ENCODE peak calls at places on chromosome 17, in seven cellular contexts. One of them, this sample, is unnamed.

GRCh38 chr17:39243155-39243554 is 17.4 kb upstream of the STAC2 start:
- DNase-seq in CD8-positive, alpha-beta T cell: no peak
- DNase-seq in osteocyte: no peak
- DNase-seq in colonic mucosa: no peak
- DNase-seq in cardiac fibroblast: no peak
- DNase-seq in spleen: peak
- DNase-seq in heart left ventricle: no peak
- DNase-seq in this sample: no peak

GRCh38 chr17:8392274-8392673 is 5.4 kb downstream of the RNF222 start:
- DNase-seq in CD8-positive, alpha-beta T cell: no peak
- DNase-seq in osteocyte: no peak
- DNase-seq in colonic mucosa: no peak
- DNase-seq in cardiac fibroblast: no peak
- DNase-seq in spleen: no peak
- DNase-seq in heart left ventricle: no peak
- DNase-seq in this sample: no peak

GRCh38 chr17:927611-928461 is 51.7 kb downstream of the NXN start:
- DNase-seq in CD8-positive, alpha-beta T cell: no peak
- DNase-seq in osteocyte: no peak
- DNase-seq in colonic mucosa: no peak
- DNase-seq in cardiac fibroblast: peak
- DNase-seq in spleen: no peak
- DNase-seq in heart left ventricle: no peak
- DNase-seq in this sample: no peak

GRCh38 chr17:44279586-44280344 is 11.8 kb upstream of the SLC4A1 start:
- DNase-seq in CD8-positive, alpha-beta T cell: peak
- DNase-seq in osteocyte: no peak
- DNase-seq in colonic mucosa: peak
- DNase-seq in cardiac fibroblast: peak
- DNase-seq in spleen: peak
- DNase-seq in heart left ventricle: peak
- DNase-seq in this sample: peak

GRCh38 chr17:57508706-57509105 is 236.4 kb downstream of the CCDC182 start:
- DNase-seq in CD8-positive, alpha-beta T cell: no peak
- DNase-seq in osteocyte: no peak
- DNase-seq in colonic mucosa: no peak
- DNase-seq in cardiac fibroblast: no peak
- DNase-seq in spleen: no peak
- DNase-seq in heart left ventricle: no peak
- DNase-seq in this sample: no peak

GRCh38 chr17:55110521-55110920 is 142.0 kb downstream of the STXBP4 start:
- DNase-seq in CD8-positive, alpha-beta T cell: no peak
- DNase-seq in osteocyte: no peak
- DNase-seq in colonic mucosa: no peak
- DNase-seq in cardiac fibroblast: no peak
- DNase-seq in spleen: no peak
- DNase-seq in heart left ventricle: no peak
- DNase-seq in this sample: no peak

GRCh38 chr17:55134486-55135157 is 130.1 kb upstream of the HLF start:
- DNase-seq in CD8-positive, alpha-beta T cell: no peak
- DNase-seq in osteocyte: no peak
- DNase-seq in colonic mucosa: no peak
- DNase-seq in cardiac fibroblast: no peak
- DNase-seq in spleen: no peak
- DNase-seq in heart left ventricle: no peak
- DNase-seq in this sample: no peak

GRCh38 chr17:45313927-45314760 is 2.7 kb downstream of the MAP3K14 start:
- DNase-seq in CD8-positive, alpha-beta T cell: no peak
- DNase-seq in osteocyte: no peak
- DNase-seq in colonic mucosa: no peak
- DNase-seq in cardiac fibroblast: no peak
- DNase-seq in spleen: no peak
- DNase-seq in heart left ventricle: no peak
- DNase-seq in this sample: no peak

GRCh38 chr17:57612202-57613071 is 132.7 kb downstream of the CCDC182 start:
- DNase-seq in CD8-positive, alpha-beta T cell: no peak
- DNase-seq in osteocyte: no peak
- DNase-seq in colonic mucosa: no peak
- DNase-seq in cardiac fibroblast: no peak
- DNase-seq in spleen: no peak
- DNase-seq in heart left ventricle: no peak
- DNase-seq in this sample: no peak

GRCh38 chr17:21213491-21214014 is 408 bp downstream of the TMEM11 start:
- DNase-seq in CD8-positive, alpha-beta T cell: no peak
- DNase-seq in osteocyte: no peak
- DNase-seq in colonic mucosa: no peak
- DNase-seq in cardiac fibroblast: peak
- DNase-seq in spleen: peak
- DNase-seq in heart left ventricle: peak
- DNase-seq in this sample: peak

GRCh38 chr17:83186751-83187421 is 107.5 kb downstream of the METRNL start:
- DNase-seq in CD8-positive, alpha-beta T cell: peak
- DNase-seq in osteocyte: peak
- DNase-seq in colonic mucosa: no peak
- DNase-seq in cardiac fibroblast: no peak
- DNase-seq in spleen: no peak
- DNase-seq in heart left ventricle: no peak
- DNase-seq in this sample: no peak

GRCh38 chr17:79741751-79742588 is 11.2 kb downstream of the ENPP7 start:
- DNase-seq in CD8-positive, alpha-beta T cell: peak
- DNase-seq in osteocyte: peak
- DNase-seq in colonic mucosa: peak
- DNase-seq in cardiac fibroblast: peak
- DNase-seq in spleen: peak
- DNase-seq in heart left ventricle: peak
- DNase-seq in this sample: no peak

GRCh38 chr17:58756246-58757161 is 850 bp downstream of the PPM1E start:
- DNase-seq in CD8-positive, alpha-beta T cell: no peak
- DNase-seq in osteocyte: no peak
- DNase-seq in colonic mucosa: no peak
- DNase-seq in cardiac fibroblast: no peak
- DNase-seq in spleen: no peak
- DNase-seq in heart left ventricle: no peak
- DNase-seq in this sample: no peak

GRCh38 chr17:69539781-69540319 is 125.4 kb downstream of the MAP2K6 start:
- DNase-seq in CD8-positive, alpha-beta T cell: no peak
- DNase-seq in osteocyte: no peak
- DNase-seq in colonic mucosa: peak
- DNase-seq in cardiac fibroblast: peak
- DNase-seq in spleen: no peak
- DNase-seq in heart left ventricle: no peak
- DNase-seq in this sample: no peak

GRCh38 chr17:41957058-41957868 is 9.3 kb upstream of the CNP start:
- DNase-seq in CD8-positive, alpha-beta T cell: no peak
- DNase-seq in osteocyte: no peak
- DNase-seq in colonic mucosa: no peak
- DNase-seq in cardiac fibroblast: peak
- DNase-seq in spleen: no peak
- DNase-seq in heart left ventricle: no peak
- DNase-seq in this sample: no peak

GRCh38 chr17:21204923-21205322 is 9.0 kb downstream of the TMEM11 start:
- DNase-seq in CD8-positive, alpha-beta T cell: no peak
- DNase-seq in osteocyte: no peak
- DNase-seq in colonic mucosa: no peak
- DNase-seq in cardiac fibroblast: no peak
- DNase-seq in spleen: no peak
- DNase-seq in heart left ventricle: no peak
- DNase-seq in this sample: peak

GRCh38 chr17:9522074-9522473 is 53.5 kb downstream of the STX8 start:
- DNase-seq in CD8-positive, alpha-beta T cell: no peak
- DNase-seq in osteocyte: no peak
- DNase-seq in colonic mucosa: no peak
- DNase-seq in cardiac fibroblast: peak
- DNase-seq in spleen: no peak
- DNase-seq in heart left ventricle: no peak
- DNase-seq in this sample: no peak

GRCh38 chr17:40443988-40444899 is 994 bp downstream of the IGFBP4 start:
- DNase-seq in CD8-positive, alpha-beta T cell: no peak
- DNase-seq in osteocyte: no peak
- DNase-seq in colonic mucosa: peak
- DNase-seq in cardiac fibroblast: peak
- DNase-seq in spleen: no peak
- DNase-seq in heart left ventricle: no peak
- DNase-seq in this sample: no peak

GRCh38 chr17:32461853-32462617 is 17.7 kb downstream of the PSMD11 start:
- DNase-seq in CD8-positive, alpha-beta T cell: peak
- DNase-seq in osteocyte: no peak
- DNase-seq in colonic mucosa: peak
- DNase-seq in cardiac fibroblast: peak
- DNase-seq in spleen: no peak
- DNase-seq in heart left ventricle: peak
- DNase-seq in this sample: no peak

GRCh38 chr17:81322271-81323082 is 27.4 kb upstream of the SLC38A10 start:
- DNase-seq in CD8-positive, alpha-beta T cell: peak
- DNase-seq in osteocyte: no peak
- DNase-seq in colonic mucosa: no peak
- DNase-seq in cardiac fibroblast: no peak
- DNase-seq in spleen: no peak
- DNase-seq in heart left ventricle: no peak
- DNase-seq in this sample: no peak
- TF ChIP-seq CTCF in CD8-positive, alpha-beta T cell: no peak
- TF ChIP-seq CTCF in osteocyte: peak
- TF ChIP-seq CTCF in colonic mucosa: no peak
- TF ChIP-seq CTCF in cardiac fibroblast: peak
- TF ChIP-seq CTCF in spleen: no peak
- TF ChIP-seq CTCF in heart left ventricle: peak
- TF ChIP-seq CTCF in this sample: peak

GRCh38 chr17:73782641-73783381 is 138.6 kb upstream of the SDK2 start:
- DNase-seq in CD8-positive, alpha-beta T cell: no peak
- DNase-seq in osteocyte: no peak
- DNase-seq in colonic mucosa: peak
- DNase-seq in cardiac fibroblast: no peak
- DNase-seq in spleen: no peak
- DNase-seq in heart left ventricle: no peak
- DNase-seq in this sample: no peak
- TF ChIP-seq CTCF in CD8-positive, alpha-beta T cell: no peak
- TF ChIP-seq CTCF in osteocyte: no peak
- TF ChIP-seq CTCF in colonic mucosa: peak
- TF ChIP-seq CTCF in cardiac fibroblast: no peak
- TF ChIP-seq CTCF in spleen: no peak
- TF ChIP-seq CTCF in heart left ventricle: no peak
- TF ChIP-seq CTCF in this sample: no peak

DNA sequence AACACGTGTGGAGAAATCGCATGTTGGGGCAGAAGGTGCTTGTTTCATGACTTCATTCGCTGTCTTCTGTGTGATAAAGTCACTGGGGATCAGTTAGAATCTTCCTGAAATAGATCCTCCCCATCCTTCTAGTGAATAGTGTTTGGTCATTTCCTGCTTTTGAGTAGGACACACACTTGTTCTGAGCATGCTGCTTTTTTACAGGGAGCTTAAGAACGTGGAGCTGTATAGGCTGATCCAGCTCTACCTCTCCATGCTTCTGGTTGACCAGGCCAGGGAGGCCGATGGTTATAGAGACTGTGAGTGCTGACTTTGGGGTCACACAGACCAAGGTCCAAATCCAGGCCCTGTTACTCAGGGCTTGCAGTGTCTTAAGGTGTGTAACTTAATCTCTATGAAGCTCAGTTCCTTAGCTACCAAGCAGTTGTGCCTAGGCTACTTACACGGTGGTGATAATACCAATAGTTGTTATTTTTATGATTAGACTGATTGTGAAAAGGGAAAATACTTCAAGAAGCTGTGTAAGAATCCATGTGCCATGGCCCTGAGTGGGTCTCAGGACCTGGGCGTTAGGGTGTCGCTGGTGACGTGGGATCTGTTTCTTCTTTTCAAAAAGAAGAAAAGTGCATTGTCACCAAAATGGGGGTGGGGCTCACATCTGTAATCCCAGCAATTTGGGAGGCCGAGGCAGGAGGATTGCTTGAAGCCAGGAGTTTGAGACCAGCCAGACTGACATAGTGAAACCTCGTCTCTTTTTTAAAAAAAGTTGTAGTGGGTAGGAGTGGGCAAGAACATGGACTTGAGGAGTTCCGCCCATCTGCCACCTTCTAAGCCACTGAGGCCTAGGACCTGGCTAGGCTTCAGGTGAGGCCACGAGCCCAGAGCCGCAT is 64.1 kb upstream of the LGALS9 start:
- DNase-seq in CD8-positive, alpha-beta T cell: no peak
- DNase-seq in osteocyte: no peak
- DNase-seq in colonic mucosa: no peak
- DNase-seq in cardiac fibroblast: peak
- DNase-seq in spleen: peak
- DNase-seq in heart left ventricle: no peak
- DNase-seq in this sample: no peak
- TF ChIP-seq CTCF in CD8-positive, alpha-beta T cell: no peak
- TF ChIP-seq CTCF in osteocyte: no peak
- TF ChIP-seq CTCF in colonic mucosa: no peak
- TF ChIP-seq CTCF in cardiac fibroblast: no peak
- TF ChIP-seq CTCF in spleen: no peak
- TF ChIP-seq CTCF in heart left ventricle: no peak
- TF ChIP-seq CTCF in this sample: no peak

GRCh38 chr17:46772013-46772878 is 46.2 kb downstream of the WNT3 start:
- DNase-seq in CD8-positive, alpha-beta T cell: no peak
- DNase-seq in osteocyte: no peak
- DNase-seq in colonic mucosa: peak
- DNase-seq in cardiac fibroblast: no peak
- DNase-seq in spleen: no peak
- DNase-seq in heart left ventricle: peak
- DNase-seq in this sample: no peak
- TF ChIP-seq CTCF in CD8-positive, alpha-beta T cell: no peak
- TF ChIP-seq CTCF in osteocyte: no peak
- TF ChIP-seq CTCF in colonic mucosa: no peak
- TF ChIP-seq CTCF in cardiac fibroblast: no peak
- TF ChIP-seq CTCF in spleen: no peak
- TF ChIP-seq CTCF in heart left ventricle: no peak
- TF ChIP-seq CTCF in this sample: no peak

This sample was measured in CD14-positive monocyte.